ENCODE peak calls at places on chromosome 12, in eight cellular contexts. One of them, this sample, is unnamed.

GRCh38 chr12:54175130-54175963 is 13.4 kb downstream of the SMUG1 start:
- DNase-seq in left ventricle myocardium inferior: no peak
- DNase-seq in GM04504: no peak
- DNase-seq in Caki2: no peak
- DNase-seq in AG10803: no peak
- DNase-seq in NCI-H187 treated with DMSO at 0.1 percent for 48 hours: no peak
- DNase-seq in NCI-H1105: no peak
- DNase-seq in neural crest cell: no peak
- DNase-seq in this sample: no peak

GRCh38 chr12:50102186-50102585 is 1.6 kb upstream of the GPD1 start:
- DNase-seq in neural crest cell: no peak
- DNase-seq in NCI-H187 treated with DMSO at 0.1 percent for 48 hours: no peak
- DNase-seq in GM04504: no peak
- DNase-seq in NCI-H1105: no peak
- DNase-seq in Caki2: no peak
- DNase-seq in AG10803: no peak
- DNase-seq in left ventricle myocardium inferior: no peak
- DNase-seq in this sample: no peak

GRCh38 chr12:92945659-92946220 is 16.6 kb upstream of the EEA1 start:
- DNase-seq in GM04504: no peak
- DNase-seq in NCI-H1105: no peak
- DNase-seq in AG10803: no peak
- DNase-seq in NCI-H187 treated with DMSO at 0.1 percent for 48 hours: no peak
- DNase-seq in left ventricle myocardium inferior: no peak
- DNase-seq in Caki2: no peak
- DNase-seq in neural crest cell: no peak
- DNase-seq in this sample: no peak

GRCh38 chr12:120725659-120726509 is at the start of gene ACADS:
- DNase-seq in AG10803: peak
- DNase-seq in Caki2: peak
- DNase-seq in neural crest cell: peak
- DNase-seq in GM04504: peak
- DNase-seq in NCI-H187 treated with DMSO at 0.1 percent for 48 hours: peak
- DNase-seq in NCI-H1105: peak
- DNase-seq in left ventricle myocardium inferior: peak
- DNase-seq in this sample: peak

GRCh38 chr12:14896477-14897184 is 11.0 kb upstream of the MGP start:
- DNase-seq in neural crest cell: no peak
- DNase-seq in Caki2: no peak
- DNase-seq in NCI-H187 treated with DMSO at 0.1 percent for 48 hours: no peak
- DNase-seq in GM04504: no peak
- DNase-seq in AG10803: peak
- DNase-seq in NCI-H1105: no peak
- DNase-seq in left ventricle myocardium inferior: no peak
- DNase-seq in this sample: peak

GRCh38 chr12:4443616-4444015 is 2.0 kb downstream of the FGF6 start:
- DNase-seq in AG10803: no peak
- DNase-seq in GM04504: no peak
- DNase-seq in NCI-H187 treated with DMSO at 0.1 percent for 48 hours: no peak
- DNase-seq in NCI-H1105: no peak
- DNase-seq in Caki2: no peak
- DNase-seq in left ventricle myocardium inferior: no peak
- DNase-seq in neural crest cell: no peak
- DNase-seq in this sample: no peak

GRCh38 chr12:109734219-109735000 is 20.8 kb downstream of the FAM222A start:
- DNase-seq in GM04504: no peak
- DNase-seq in NCI-H1105: no peak
- DNase-seq in Caki2: no peak
- DNase-seq in neural crest cell: no peak
- DNase-seq in NCI-H187 treated with DMSO at 0.1 percent for 48 hours: no peak
- DNase-seq in AG10803: no peak
- DNase-seq in left ventricle myocardium inferior: peak
- DNase-seq in this sample: peak

GRCh38 chr12:75786071-75786470 is 245.5 kb downstream of the PHLDA1 start:
- DNase-seq in Caki2: no peak
- DNase-seq in NCI-H1105: no peak
- DNase-seq in neural crest cell: no peak
- DNase-seq in AG10803: no peak
- DNase-seq in GM04504: no peak
- DNase-seq in left ventricle myocardium inferior: no peak
- DNase-seq in NCI-H187 treated with DMSO at 0.1 percent for 48 hours: no peak
- DNase-seq in this sample: no peak

GRCh38 chr12:110246690-110247339 is 34.2 kb upstream of the ATP2A2 start:
- DNase-seq in AG10803: no peak
- DNase-seq in neural crest cell: no peak
- DNase-seq in NCI-H1105: no peak
- DNase-seq in NCI-H187 treated with DMSO at 0.1 percent for 48 hours: no peak
- DNase-seq in Caki2: no peak
- DNase-seq in left ventricle myocardium inferior: no peak
- DNase-seq in GM04504: no peak
- DNase-seq in this sample: no peak

GRCh38 chr12:54225666-54226065 is 36.9 kb upstream of the SMUG1 start:
- DNase-seq in GM04504: no peak
- DNase-seq in left ventricle myocardium inferior: no peak
- DNase-seq in neural crest cell: no peak
- DNase-seq in AG10803: peak
- DNase-seq in NCI-H1105: no peak
- DNase-seq in Caki2: no peak
- DNase-seq in NCI-H187 treated with DMSO at 0.1 percent for 48 hours: no peak
- DNase-seq in this sample: peak

GRCh38 chr12:110744176-110744575 is 1.5 kb upstream of the PPP1CC start:
- DNase-seq in AG10803: peak
- DNase-seq in NCI-H187 treated with DMSO at 0.1 percent for 48 hours: no peak
- DNase-seq in NCI-H1105: no peak
- DNase-seq in neural crest cell: no peak
- DNase-seq in GM04504: no peak
- DNase-seq in left ventricle myocardium inferior: no peak
- DNase-seq in Caki2: no peak
- DNase-seq in this sample: peak

This sample was measured in RPMI7951.